ENCODE peak calls at places on chromosome 15, in ten cellular contexts. A is left ventricle myocardium inferior; T is mucosa of descending colon; L is MV-4-11; J is SW480; M is adipocyte; V is D721Med; B is stimulated activated CD8-positive, alpha-beta memory T cell treated with anti-CD3 and anti-CD28 coated beads, Interleukin-15, amount 100 ng/mL, for 4 hours; F is activated CD8-positive, alpha-beta memory T cell treated with anti-CD3 and anti-CD28 coated beads, Interleukin-2, amount 50 U/mL, for 4 hours; S is GM10248. X is an unnamed sample.

GRCh38 chr15:25733036-25733855 is 129.9 kb downstream of the ATP10A start:
- DNase-seq in A (no peak), T (no peak), L (no peak), J (no peak), M (no peak), V (no peak), B (no peak), F (no peak), S (no peak), X (no peak)

GRCh38 chr15:66923438-66923881 is 141.9 kb upstream of the SMAD3 start:
- DNase-seq in A (no peak), T (peak), L (peak), J (no peak), M (no peak), V (no peak), B (no peak), F (peak), S (no peak), X (no peak)

GRCh38 chr15:35907507-35907906 is 361.5 kb upstream of the DPH6 start:
- DNase-seq in A (no peak), T (no peak), L (no peak), J (no peak), M (no peak), V (no peak), B (no peak), F (no peak), S (no peak), X (no peak)

GRCh38 chr15:74531144-74531811 is 9.7 kb upstream of the ARID3B start:
- DNase-seq in A (no peak), T (no peak), L (no peak), J (peak), M (peak), V (no peak), B (no peak), F (no peak), S (no peak), X (no peak)

GRCh38 chr15:38207591-38207990 is 45.0 kb upstream of the SPRED1 start:
- DNase-seq in A (no peak), T (no peak), L (no peak), J (no peak), M (no peak), V (no peak), B (no peak), F (no peak), S (no peak), X (no peak)

GRCh38 chr15:93703092-93703785 is 528.1 kb upstream of the MCTP2 start:
- DNase-seq in A (no peak), T (no peak), L (no peak), J (peak), M (no peak), V (no peak), B (no peak), F (no peak), S (no peak), X (no peak)

GRCh38 chr15:62153228-62153627 is 11.9 kb downstream of the C2CD4B start:
- DNase-seq in A (no peak), T (no peak), L (no peak), J (no peak), M (no peak), V (no peak), B (no peak), F (no peak), S (no peak), X (no peak)

GRCh38 chr15:44593042-44593736 is 56.2 kb downstream of the EIF3J start:
- DNase-seq in A (no peak), T (no peak), L (no peak), J (no peak), M (peak), V (no peak), B (no peak), F (no peak), S (no peak), X (no peak)

GRCh38 chr15:96115642-96116041 is 214.9 kb upstream of the NR2F2 start:
- DNase-seq in A (no peak), T (no peak), L (no peak), J (no peak), M (peak), V (no peak), B (no peak), F (no peak), S (no peak), X (no peak)

GRCh38 chr15:91070872-91071271 is 29.2 kb upstream of the SV2B start:
- DNase-seq in A (no peak), T (no peak), L (no peak), J (no peak), M (no peak), V (no peak), B (no peak), F (no peak), S (no peak), X (no peak)

GRCh38 chr15:74632601-74633000 is 17.0 kb downstream of the CLK3 start:
- DNase-seq in A (no peak), T (no peak), L (no peak), J (no peak), M (no peak), V (no peak), B (no peak), F (no peak), S (no peak), X (no peak)

GRCh38 chr15:95765161-95765560 is 565.3 kb upstream of the NR2F2 start:
- DNase-seq in A (no peak), T (no peak), L (no peak), J (no peak), M (no peak), V (no peak), B (no peak), F (no peak), S (no peak), X (no peak)

GRCh38 chr15:57849332-57849731 is 142.8 kb downstream of the POLR2M start:
- DNase-seq in A (no peak), T (no peak), L (peak), J (no peak), M (no peak), V (no peak), B (no peak), F (no peak), S (no peak), X (no peak)

GRCh38 chr15:60115579-60116415 is 111.7 kb downstream of the FOXB1 start:
- DNase-seq in A (no peak), T (no peak), L (no peak), J (peak), M (peak), V (no peak), B (no peak), F (no peak), S (no peak), X (no peak)

GRCh38 chr15:98063311-98063710 is 102.8 kb downstream of the ARRDC4 start:
- DNase-seq in A (no peak), T (no peak), L (peak), J (no peak), M (no peak), V (no peak), B (no peak), F (no peak), S (no peak), X (no peak)

GRCh38 chr15:68721886-68722285 is 98.8 kb downstream of the ANP32A start:
- DNase-seq in A (no peak), T (no peak), L (no peak), J (no peak), M (no peak), V (no peak), B (no peak), F (no peak), S (no peak), X (no peak)

GRCh38 chr15:48459571-48460461 is 128.6 kb downstream of the DUT start:
- DNase-seq in A (no peak), T (no peak), L (peak), J (no peak), M (peak), V (no peak), B (no peak), F (no peak), S (no peak), X (no peak)

GRCh38 chr15:73081321-73081958 is 29.2 kb downstream of the NEO1 start:
- DNase-seq in A (no peak), T (peak), L (peak), J (peak), M (peak), V (no peak), B (no peak), F (no peak), S (no peak), X (no peak)

X was measured in left cardiac atrium.